ENCODE peak calls at places on chromosomes 12 and 14, in ten cellular contexts. One of them, this sample, is unnamed.

GRCh38 chr14:69312608-69313007 is 52.6 kb downstream of the GALNT16 start:
- DNase-seq in ecto neural progenitor cell: no peak
- DNase-seq in left lobe of liver: peak
- DNase-seq in stimulated activated naive CD8-positive, alpha-beta T cell treated with anti-CD3 and anti-CD28 coated beads, Interleukin-15, Interleukin-2, amounts not matched to agents 100 U/mL and 50 U/mL, for 24 hours: no peak
- DNase-seq in neural progenitor cell: no peak
- DNase-seq in suprapubic skin: peak
- DNase-seq in nucleus accumbens: peak
- DNase-seq in heart left ventricle: no peak
- DNase-seq in ascending aorta: no peak
- DNase-seq in NCI-H774: no peak
- DNase-seq in this sample: no peak

GRCh38 chr14:102708494-102708893 is 68.8 kb upstream of the TRAF3 start:
- DNase-seq in neural progenitor cell: no peak
- DNase-seq in heart left ventricle: no peak
- DNase-seq in NCI-H774: no peak
- DNase-seq in suprapubic skin: no peak
- DNase-seq in left lobe of liver: no peak
- DNase-seq in stimulated activated naive CD8-positive, alpha-beta T cell treated with anti-CD3 and anti-CD28 coated beads, Interleukin-15, Interleukin-2, amounts not matched to agents 100 U/mL and 50 U/mL, for 24 hours: no peak
- DNase-seq in ascending aorta: no peak
- DNase-seq in nucleus accumbens: no peak
- DNase-seq in ecto neural progenitor cell: no peak
- DNase-seq in this sample: no peak

GRCh38 chr14:91947196-91948184 is at the start of gene FBLN5:
- DNase-seq in neural progenitor cell: peak
- DNase-seq in stimulated activated naive CD8-positive, alpha-beta T cell treated with anti-CD3 and anti-CD28 coated beads, Interleukin-15, Interleukin-2, amounts not matched to agents 100 U/mL and 50 U/mL, for 24 hours: peak
- DNase-seq in ascending aorta: no peak
- DNase-seq in ecto neural progenitor cell: peak
- DNase-seq in left lobe of liver: peak
- DNase-seq in suprapubic skin: peak
- DNase-seq in heart left ventricle: peak
- DNase-seq in NCI-H774: no peak
- DNase-seq in nucleus accumbens: peak
- DNase-seq in this sample: peak

GRCh38 chr14:22039938-22040780 is 366.5 kb upstream of the OR4E1 start:
- DNase-seq in neural progenitor cell: no peak
- DNase-seq in ascending aorta: no peak
- DNase-seq in NCI-H774: no peak
- DNase-seq in stimulated activated naive CD8-positive, alpha-beta T cell treated with anti-CD3 and anti-CD28 coated beads, Interleukin-15, Interleukin-2, amounts not matched to agents 100 U/mL and 50 U/mL, for 24 hours: peak
- DNase-seq in left lobe of liver: no peak
- DNase-seq in nucleus accumbens: no peak
- DNase-seq in suprapubic skin: no peak
- DNase-seq in ecto neural progenitor cell: no peak
- DNase-seq in heart left ventricle: no peak
- DNase-seq in this sample: no peak

GRCh38 chr14:29042546-29042945 is 276.0 kb downstream of the FOXG1 start:
- DNase-seq in stimulated activated naive CD8-positive, alpha-beta T cell treated with anti-CD3 and anti-CD28 coated beads, Interleukin-15, Interleukin-2, amounts not matched to agents 100 U/mL and 50 U/mL, for 24 hours: no peak
- DNase-seq in suprapubic skin: no peak
- DNase-seq in ecto neural progenitor cell: no peak
- DNase-seq in nucleus accumbens: no peak
- DNase-seq in heart left ventricle: no peak
- DNase-seq in NCI-H774: no peak
- DNase-seq in left lobe of liver: no peak
- DNase-seq in ascending aorta: no peak
- DNase-seq in neural progenitor cell: no peak
- DNase-seq in this sample: no peak

GRCh38 chr12:67430708-67431335 is 161.7 kb downstream of the CAND1 start:
- DNase-seq in neural progenitor cell: no peak
- DNase-seq in ascending aorta: no peak
- DNase-seq in stimulated activated naive CD8-positive, alpha-beta T cell treated with anti-CD3 and anti-CD28 coated beads, Interleukin-15, Interleukin-2, amounts not matched to agents 100 U/mL and 50 U/mL, for 24 hours: no peak
- DNase-seq in ecto neural progenitor cell: no peak
- DNase-seq in nucleus accumbens: peak
- DNase-seq in suprapubic skin: no peak
- DNase-seq in NCI-H774: no peak
- DNase-seq in heart left ventricle: peak
- DNase-seq in left lobe of liver: peak
- DNase-seq in this sample: no peak

GRCh38 chr12:119780786-119781434 is 96.2 kb downstream of the CIT start:
- DNase-seq in neural progenitor cell: peak
- DNase-seq in suprapubic skin: no peak
- DNase-seq in nucleus accumbens: peak
- DNase-seq in left lobe of liver: peak
- DNase-seq in ascending aorta: no peak
- DNase-seq in NCI-H774: peak
- DNase-seq in ecto neural progenitor cell: no peak
- DNase-seq in heart left ventricle: no peak
- DNase-seq in stimulated activated naive CD8-positive, alpha-beta T cell treated with anti-CD3 and anti-CD28 coated beads, Interleukin-15, Interleukin-2, amounts not matched to agents 100 U/mL and 50 U/mL, for 24 hours: no peak
- DNase-seq in this sample: peak

GRCh38 chr12:110281549-110282342 is 699 bp downstream of the ATP2A2 start:
- DNase-seq in ecto neural progenitor cell: no peak
- DNase-seq in heart left ventricle: peak
- DNase-seq in stimulated activated naive CD8-positive, alpha-beta T cell treated with anti-CD3 and anti-CD28 coated beads, Interleukin-15, Interleukin-2, amounts not matched to agents 100 U/mL and 50 U/mL, for 24 hours: peak
- DNase-seq in left lobe of liver: peak
- DNase-seq in ascending aorta: no peak
- DNase-seq in NCI-H774: peak
- DNase-seq in nucleus accumbens: no peak
- DNase-seq in suprapubic skin: peak
- DNase-seq in neural progenitor cell: no peak
- DNase-seq in this sample: peak

This sample was measured in NCI-H510A treated with DMSO at 0.1 percent for 48 hours.